ENCODE peak calls at places on chromosome 10, in six cellular contexts. C is H1, Z is SK-N-SH, A is K562, I is HepG2, W is GM12878. S is an unnamed sample.
A peak's percentile ranks its signal among the peaks of the same experiment; 100 is the strongest.

GRCh38 chr10:5547684-5547933 is 22.8 kb downstream of the CALML3 start:
- DNase-seq in W (no peak), I (no peak), A (no peak), Z (no peak), C (no peak), S (no peak)

GRCh38 chr10:32787690-32788284 is 170.2 kb downstream of the ITGB1 start:
- DNase-seq in C (no peak), I (no peak), W (no peak), A (no peak), Z (no peak), S (no peak)

GRCh38 chr10:79007843-79008319 is 60.9 kb upstream of the ZMIZ1 start:
- DNase-seq in W (no peak), Z (no peak), I (no peak), A (no peak), C (no peak), S (no peak)

GRCh38 chr10:132535065-132535651 is 2.4 kb upstream of the INPP5A start:
- DNase-seq in C (no peak), W (no peak), A (no peak), I (no peak), Z (no peak), S (no peak)

GRCh38 chr10:118621304-118621942 is 26.0 kb upstream of the PRLHR start:
- DNase-seq in I (no peak), Z (peak; percentile 33), W (no peak), A (no peak), C (no peak), S (no peak)

GRCh38 chr10:8568401-8568800 is 513.9 kb downstream of the GATA3 start:
- DNase-seq in C (no peak), W (no peak), A (no peak), I (no peak), Z (no peak), S (no peak)

GRCh38 chr10:20631229-20631628 is 265.9 kb downstream of the NEBL start:
- DNase-seq in I (no peak), C (no peak), A (no peak), Z (no peak), W (no peak), S (no peak)

GRCh38 chr10:103476046-103476768 is 2.8 kb downstream of the CALHM3 start:
- DNase-seq in W (no peak), C (peak; percentile 63), Z (peak; percentile 70), A (peak; percentile 43), I (no peak), S (peak; percentile 16)

GRCh38 chr10:13450078-13450477 is 78.7 kb downstream of the BEND7 start:
- DNase-seq in Z (no peak), I (no peak), W (no peak), C (no peak), A (no peak), S (no peak)

GRCh38 chr10:101897633-101898032 is 54.0 kb upstream of the KCNIP2 start:
- DNase-seq in I (no peak), C (no peak), Z (peak; percentile 8), A (no peak), W (no peak), S (peak; percentile 29)

GRCh38 chr10:132068431-132069121 is 2.8 kb downstream of the JAKMIP3 start:
- DNase-seq in C (no peak), Z (no peak), A (no peak), W (no peak), I (no peak), S (no peak)

GRCh38 chr10:68175954-68176353 is 56.0 kb downstream of the ATOH7 start:
- DNase-seq in A (no peak), Z (no peak), W (no peak), C (no peak), I (no peak), S (no peak)

GRCh38 chr10:70139151-70139996 is 6.7 kb upstream of the AIFM2 start:
- DNase-seq in Z (no peak), I (no peak), A (no peak), W (no peak), C (no peak), S (no peak)

GRCh38 chr10:43141421-43141820 is 3.2 kb downstream of the CSGALNACT2 start:
- DNase-seq in A (no peak), I (no peak), Z (no peak), C (no peak), W (no peak), S (no peak)

DNA sequence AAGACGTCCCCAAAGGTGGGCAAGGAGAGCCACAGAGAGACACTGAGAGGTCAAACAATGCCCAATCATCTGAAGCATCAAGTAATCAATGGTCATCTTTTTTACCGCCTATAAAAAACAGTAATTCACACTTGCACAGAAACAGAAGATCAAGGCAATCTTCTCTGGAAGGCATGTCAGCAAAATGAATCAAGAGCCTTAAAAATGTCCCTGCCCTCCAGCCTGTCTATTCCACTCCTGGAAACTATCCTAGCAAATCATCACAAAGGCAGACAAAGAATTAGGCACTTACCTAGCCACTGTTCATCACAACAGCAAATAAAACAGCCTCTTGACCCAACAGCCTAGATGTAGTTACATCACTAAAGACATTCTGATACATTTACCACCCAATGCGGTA is 48.9 kb downstream of the FAM53B start:
- DNase-seq in I (no peak), W (no peak), Z (no peak), C (no peak), A (no peak), S (no peak)
- TF ChIP-seq CTCF in I (no peak), W (no peak), Z (no peak), C (no peak), A (no peak), S (no peak)

GRCh38 chr10:124482401-124482800 is 20.8 kb downstream of the LHPP start:
- DNase-seq in A (no peak), Z (no peak), C (no peak), I (no peak), W (no peak), S (no peak)
- TF ChIP-seq GABPA in A (no peak), Z (no peak), C (no peak), I (no peak), W (no peak), S (no peak)

GRCh38 chr10:28585076-28585475 is 52.2 kb downstream of the WAC start:
- DNase-seq in A (no peak), I (no peak), Z (no peak), C (no peak), W (no peak), S (no peak)

GRCh38 chr10:28592953-28593352 is 60.0 kb downstream of the WAC start:
- DNase-seq in C (no peak), Z (no peak), I (peak; percentile 16), A (peak; percentile 16), W (no peak), S (peak; percentile 23)

GRCh38 chr10:28587270-28587969 is 54.5 kb downstream of the WAC start:
- DNase-seq in A (no peak), I (no peak), Z (no peak), C (no peak), W (no peak), S (peak; percentile 12)

GRCh38 chr10:28586176-28586575 is 53.3 kb downstream of the WAC start:
- DNase-seq in C (no peak), I (no peak), W (no peak), A (no peak), Z (no peak), S (no peak)

DNA sequence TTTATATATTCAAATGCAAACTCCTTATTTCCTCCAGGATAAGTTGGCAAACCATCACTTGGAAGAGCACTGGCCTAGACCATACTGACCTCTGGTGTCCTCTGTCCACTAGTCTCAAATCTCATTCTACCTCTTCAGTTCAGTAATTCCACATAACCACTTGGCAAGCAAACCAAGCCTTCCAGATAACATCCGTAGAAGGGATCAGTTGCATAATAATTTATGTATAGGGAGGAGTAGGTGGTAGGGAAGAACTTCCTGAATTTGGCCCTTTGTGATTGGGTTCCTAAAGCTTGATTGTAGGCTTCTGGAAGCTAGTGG is 55.0 kb downstream of the WAC start:
- DNase-seq in Z (no peak), I (no peak), W (no peak), A (no peak), C (no peak), S (no peak)
- TF ChIP-seq CTCF in Z (no peak), I (no peak), W (no peak), A (no peak), C (no peak), S (no peak)

GRCh38 chr10:63641799-63642198 is 120.6 kb downstream of the REEP3 start:
- DNase-seq in A (no peak), I (no peak), Z (no peak), W (no peak), C (no peak), S (no peak)

GRCh38 chr10:63633677-63634487 is 112.7 kb downstream of the REEP3 start:
- DNase-seq in C (no peak), W (no peak), Z (peak; percentile 46), A (peak; percentile 75), I (peak; percentile 42), S (peak; percentile 29)

GRCh38 chr10:63634488-63635090 is 113.4 kb downstream of the REEP3 start:
- DNase-seq in I (no peak), C (no peak), Z (no peak), W (no peak), A (no peak), S (no peak)

GRCh38 chr10:63636812-63637211 is 115.6 kb downstream of the REEP3 start:
- DNase-seq in I (no peak), C (no peak), A (no peak), W (no peak), Z (no peak), S (no peak)

GRCh38 chr10:63637833-63638443 is 116.7 kb downstream of the REEP3 start:
- DNase-seq in W (no peak), I (no peak), A (peak; percentile 43), C (no peak), Z (no peak), S (no peak)
- TF ChIP-seq GABPA in W (no peak), I (no peak), A (no peak), C (no peak), Z (no peak), S (no peak)

GRCh38 chr10:71577345-71577744 is 142.2 kb downstream of the C10orf105 start:
- DNase-seq in A (no peak), C (no peak), W (no peak), I (no peak), Z (no peak), S (no peak)

GRCh38 chr10:71576842-71577241 is 142.7 kb downstream of the C10orf105 start:
- DNase-seq in A (no peak), Z (no peak), W (no peak), I (no peak), C (no peak), S (no peak)

GRCh38 chr10:71578069-71578468 is 141.5 kb downstream of the C10orf105 start:
- DNase-seq in A (no peak), Z (no peak), I (no peak), C (no peak), W (no peak), S (no peak)

GRCh38 chr10:71575446-71575845 is 144.1 kb downstream of the C10orf105 start:
- DNase-seq in I (no peak), A (no peak), W (no peak), C (no peak), Z (no peak), S (no peak)

GRCh38 chr10:71575934-71576801 is 143.4 kb downstream of the C10orf105 start:
- DNase-seq in Z (peak; percentile 58), C (no peak), I (no peak), W (no peak), A (no peak), S (no peak)
- TF ChIP-seq CTCF in Z (no peak), C (no peak), I (no peak), W (no peak), A (no peak), S (no peak)

GRCh38 chr10:124012066-124012465 is 81.3 kb downstream of the CHST15 start:
- DNase-seq in A (no peak), Z (no peak), W (no peak), I (no peak), C (no peak), S (no peak)
- TF ChIP-seq GABPA in A (no peak), Z (no peak), W (no peak), I (no peak), C (no peak), S (no peak)

S was measured in HL-60.